ENCODE peak calls at places on chromosomes 6 and 20, in six cellular contexts. One of them, this sample, is unnamed.

GRCh38 chr6:151577257-151577656 is 83.4 kb downstream of the CCDC170 start:
- DNase-seq in left ventricle myocardium inferior: no peak
- DNase-seq in neural crest cell: no peak
- DNase-seq in CD8-positive, alpha-beta T cell: no peak
- DNase-seq in cardiac fibroblast: no peak
- DNase-seq in RWPE1: no peak
- DNase-seq in this sample: no peak

GRCh38 chr20:47351643-47352331 is 4.7 kb downstream of the ZMYND8 start:
- DNase-seq in left ventricle myocardium inferior: no peak
- DNase-seq in neural crest cell: no peak
- DNase-seq in CD8-positive, alpha-beta T cell: no peak
- DNase-seq in cardiac fibroblast: no peak
- DNase-seq in RWPE1: no peak
- DNase-seq in this sample: no peak

GRCh38 chr6:84466521-84466920 is 239.1 kb upstream of the CEP162 start:
- DNase-seq in left ventricle myocardium inferior: no peak
- DNase-seq in neural crest cell: no peak
- DNase-seq in CD8-positive, alpha-beta T cell: no peak
- DNase-seq in cardiac fibroblast: peak
- DNase-seq in RWPE1: peak
- DNase-seq in this sample: peak

GRCh38 chr6:155093430-155093829 is 98.3 kb downstream of the TIAM2 start:
- DNase-seq in left ventricle myocardium inferior: no peak
- DNase-seq in neural crest cell: no peak
- DNase-seq in CD8-positive, alpha-beta T cell: peak
- DNase-seq in cardiac fibroblast: no peak
- DNase-seq in RWPE1: no peak
- DNase-seq in this sample: no peak

GRCh38 chr20:1827974-1828785 is 67.0 kb upstream of the SIRPA start:
- DNase-seq in left ventricle myocardium inferior: peak
- DNase-seq in neural crest cell: peak
- DNase-seq in CD8-positive, alpha-beta T cell: no peak
- DNase-seq in cardiac fibroblast: peak
- DNase-seq in RWPE1: peak
- DNase-seq in this sample: peak

GRCh38 chr6:17931227-17931626 is 56.2 kb downstream of the KIF13A start:
- DNase-seq in left ventricle myocardium inferior: no peak
- DNase-seq in neural crest cell: no peak
- DNase-seq in CD8-positive, alpha-beta T cell: no peak
- DNase-seq in cardiac fibroblast: no peak
- DNase-seq in RWPE1: no peak
- DNase-seq in this sample: no peak

GRCh38 chr6:131807644-131808459 is at the start of gene ENPP1:
- DNase-seq in left ventricle myocardium inferior: peak
- DNase-seq in neural crest cell: peak
- DNase-seq in CD8-positive, alpha-beta T cell: peak
- DNase-seq in cardiac fibroblast: peak
- DNase-seq in RWPE1: peak
- DNase-seq in this sample: peak

GRCh38 chr20:41617059-41617921 is 887 bp downstream of the CHD6 start:
- DNase-seq in left ventricle myocardium inferior: peak
- DNase-seq in neural crest cell: no peak
- DNase-seq in CD8-positive, alpha-beta T cell: peak
- DNase-seq in cardiac fibroblast: peak
- DNase-seq in RWPE1: peak
- DNase-seq in this sample: peak

GRCh38 chr6:111625511-111626331 is 20.0 kb upstream of the TRAF3IP2 start:
- DNase-seq in left ventricle myocardium inferior: no peak
- DNase-seq in neural crest cell: no peak
- DNase-seq in CD8-positive, alpha-beta T cell: no peak
- DNase-seq in cardiac fibroblast: peak
- DNase-seq in RWPE1: no peak
- DNase-seq in this sample: peak

GRCh38 chr6:34125939-34126338 is 19.9 kb downstream of the GRM4 start:
- DNase-seq in left ventricle myocardium inferior: no peak
- DNase-seq in neural crest cell: no peak
- DNase-seq in CD8-positive, alpha-beta T cell: no peak
- DNase-seq in cardiac fibroblast: no peak
- DNase-seq in RWPE1: no peak
- DNase-seq in this sample: no peak

GRCh38 chr6:34129753-34130152 is 16.1 kb downstream of the GRM4 start:
- DNase-seq in left ventricle myocardium inferior: no peak
- DNase-seq in neural crest cell: no peak
- DNase-seq in CD8-positive, alpha-beta T cell: no peak
- DNase-seq in cardiac fibroblast: no peak
- DNase-seq in RWPE1: no peak
- DNase-seq in this sample: no peak

GRCh38 chr6:34128045-34128444 is 17.8 kb downstream of the GRM4 start:
- DNase-seq in left ventricle myocardium inferior: no peak
- DNase-seq in neural crest cell: no peak
- DNase-seq in CD8-positive, alpha-beta T cell: no peak
- DNase-seq in cardiac fibroblast: no peak
- DNase-seq in RWPE1: no peak
- DNase-seq in this sample: no peak

GRCh38 chr6:34130870-34131269 is 15.0 kb downstream of the GRM4 start:
- DNase-seq in left ventricle myocardium inferior: no peak
- DNase-seq in neural crest cell: no peak
- DNase-seq in CD8-positive, alpha-beta T cell: no peak
- DNase-seq in cardiac fibroblast: no peak
- DNase-seq in RWPE1: no peak
- DNase-seq in this sample: no peak

DNA sequence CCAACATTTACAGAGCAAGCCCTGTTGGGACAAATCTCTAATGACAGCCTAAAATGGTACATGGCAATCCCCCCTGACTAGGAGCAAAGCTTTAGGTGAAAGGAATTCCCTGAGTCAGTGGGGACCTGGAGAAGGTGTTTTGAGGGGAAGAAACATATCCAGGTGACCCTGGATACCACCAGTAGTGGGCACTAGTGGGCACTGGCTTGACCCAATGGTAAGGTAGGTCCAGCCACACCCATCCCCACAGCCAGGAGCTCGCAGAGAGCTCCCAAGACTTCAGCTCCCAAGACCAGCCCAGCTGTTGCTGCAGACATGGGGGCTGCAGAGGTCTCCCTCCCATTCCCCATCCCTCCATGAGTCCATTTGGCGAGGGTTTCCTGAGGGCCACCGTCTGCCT is 19.5 kb downstream of the GRM4 start:
- DNase-seq in left ventricle myocardium inferior: no peak
- DNase-seq in neural crest cell: no peak
- DNase-seq in CD8-positive, alpha-beta T cell: no peak
- DNase-seq in cardiac fibroblast: no peak
- DNase-seq in RWPE1: no peak
- DNase-seq in this sample: no peak
- TF ChIP-seq CTCF in left ventricle myocardium inferior: no peak
- TF ChIP-seq CTCF in neural crest cell: no peak
- TF ChIP-seq CTCF in CD8-positive, alpha-beta T cell: no peak
- TF ChIP-seq CTCF in cardiac fibroblast: no peak
- TF ChIP-seq CTCF in RWPE1: no peak
- TF ChIP-seq CTCF in this sample: no peak

DNA sequence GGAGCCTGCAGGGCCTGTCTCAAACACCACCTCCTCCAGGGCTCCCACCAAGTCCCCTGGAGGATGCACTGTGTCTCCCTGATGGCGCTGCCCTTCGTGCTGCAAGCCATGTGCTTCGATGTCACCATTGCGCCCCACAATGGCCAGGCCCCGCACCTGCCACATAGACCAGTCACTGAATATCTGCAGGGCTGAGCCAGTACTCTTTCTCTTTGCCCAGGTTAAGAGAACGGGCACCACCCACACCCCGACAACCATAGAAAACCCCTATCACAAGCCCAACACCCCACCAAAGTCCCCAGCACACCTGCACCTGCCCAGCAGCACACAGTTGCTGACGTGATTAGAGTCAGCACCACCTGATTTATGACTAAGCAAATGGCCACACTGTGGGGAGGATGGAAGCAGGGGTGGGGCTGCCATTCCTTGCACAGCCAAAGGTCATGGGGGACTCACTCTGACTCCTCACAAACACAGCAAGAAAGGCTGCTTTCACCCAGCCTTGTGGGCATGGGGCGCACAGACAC is 104.3 kb downstream of the SLC23A2 start:
- DNase-seq in left ventricle myocardium inferior: no peak
- DNase-seq in neural crest cell: no peak
- DNase-seq in CD8-positive, alpha-beta T cell: no peak
- DNase-seq in cardiac fibroblast: no peak
- DNase-seq in RWPE1: no peak
- DNase-seq in this sample: peak
- TF ChIP-seq CTCF in left ventricle myocardium inferior: no peak
- TF ChIP-seq CTCF in neural crest cell: peak
- TF ChIP-seq CTCF in CD8-positive, alpha-beta T cell: no peak
- TF ChIP-seq CTCF in cardiac fibroblast: no peak
- TF ChIP-seq CTCF in RWPE1: no peak
- TF ChIP-seq CTCF in this sample: no peak

GRCh38 chr6:41586564-41586963 is 40.4 kb downstream of the FOXP4 start:
- DNase-seq in left ventricle myocardium inferior: no peak
- DNase-seq in neural crest cell: no peak
- DNase-seq in CD8-positive, alpha-beta T cell: no peak
- DNase-seq in cardiac fibroblast: no peak
- DNase-seq in RWPE1: no peak
- DNase-seq in this sample: no peak

GRCh38 chr6:41588083-41588482 is 41.9 kb downstream of the FOXP4 start:
- DNase-seq in left ventricle myocardium inferior: no peak
- DNase-seq in neural crest cell: no peak
- DNase-seq in CD8-positive, alpha-beta T cell: no peak
- DNase-seq in cardiac fibroblast: no peak
- DNase-seq in RWPE1: no peak
- DNase-seq in this sample: no peak

GRCh38 chr6:41585605-41586004 is 39.4 kb downstream of the FOXP4 start:
- DNase-seq in left ventricle myocardium inferior: no peak
- DNase-seq in neural crest cell: no peak
- DNase-seq in CD8-positive, alpha-beta T cell: no peak
- DNase-seq in cardiac fibroblast: no peak
- DNase-seq in RWPE1: no peak
- DNase-seq in this sample: no peak

GRCh38 chr6:41589223-41589622 is 43.0 kb downstream of the FOXP4 start:
- DNase-seq in left ventricle myocardium inferior: no peak
- DNase-seq in neural crest cell: no peak
- DNase-seq in CD8-positive, alpha-beta T cell: no peak
- DNase-seq in cardiac fibroblast: no peak
- DNase-seq in RWPE1: no peak
- DNase-seq in this sample: no peak

GRCh38 chr6:41587223-41587879 is 41.2 kb downstream of the FOXP4 start:
- DNase-seq in left ventricle myocardium inferior: no peak
- DNase-seq in neural crest cell: no peak
- DNase-seq in CD8-positive, alpha-beta T cell: no peak
- DNase-seq in cardiac fibroblast: no peak
- DNase-seq in RWPE1: no peak
- DNase-seq in this sample: no peak
- TF ChIP-seq CTCF in left ventricle myocardium inferior: no peak
- TF ChIP-seq CTCF in neural crest cell: peak
- TF ChIP-seq CTCF in CD8-positive, alpha-beta T cell: no peak
- TF ChIP-seq CTCF in cardiac fibroblast: no peak
- TF ChIP-seq CTCF in RWPE1: no peak
- TF ChIP-seq CTCF in this sample: no peak

GRCh38 chr6:43383021-43383667 is 13.7 kb upstream of the ZNF318 start:
- DNase-seq in left ventricle myocardium inferior: no peak
- DNase-seq in neural crest cell: no peak
- DNase-seq in CD8-positive, alpha-beta T cell: no peak
- DNase-seq in cardiac fibroblast: peak
- DNase-seq in RWPE1: peak
- DNase-seq in this sample: peak

GRCh38 chr6:43389713-43390265 is 20.3 kb upstream of the ZNF318 start:
- DNase-seq in left ventricle myocardium inferior: no peak
- DNase-seq in neural crest cell: no peak
- DNase-seq in CD8-positive, alpha-beta T cell: no peak
- DNase-seq in cardiac fibroblast: no peak
- DNase-seq in RWPE1: no peak
- DNase-seq in this sample: no peak

GRCh38 chr6:43391448-43392031 is 22.1 kb upstream of the ZNF318 start:
- DNase-seq in left ventricle myocardium inferior: no peak
- DNase-seq in neural crest cell: no peak
- DNase-seq in CD8-positive, alpha-beta T cell: peak
- DNase-seq in cardiac fibroblast: no peak
- DNase-seq in RWPE1: no peak
- DNase-seq in this sample: no peak

DNA sequence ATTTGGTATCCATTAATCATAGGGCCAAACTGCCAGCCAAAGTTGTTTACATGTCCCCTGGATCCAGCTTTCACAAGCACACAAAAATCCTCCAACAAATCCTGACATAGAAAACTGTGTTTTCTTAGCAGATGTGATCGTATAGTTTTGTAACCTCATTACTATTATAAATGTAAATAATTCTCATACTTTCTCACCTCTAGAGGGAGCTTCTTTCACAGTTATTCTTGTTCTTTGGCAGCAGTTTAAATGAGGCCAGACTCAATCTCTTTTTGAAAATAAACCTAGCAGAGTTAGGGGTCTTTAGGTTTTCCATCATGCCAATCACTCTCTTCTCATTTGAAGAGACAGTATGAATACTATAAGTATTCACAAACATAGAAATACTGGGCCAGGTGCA is 17.0 kb upstream of the ZNF318 start:
- DNase-seq in left ventricle myocardium inferior: no peak
- DNase-seq in neural crest cell: no peak
- DNase-seq in CD8-positive, alpha-beta T cell: no peak
- DNase-seq in cardiac fibroblast: no peak
- DNase-seq in RWPE1: no peak
- DNase-seq in this sample: no peak
- TF ChIP-seq CTCF in left ventricle myocardium inferior: peak
- TF ChIP-seq CTCF in neural crest cell: peak
- TF ChIP-seq CTCF in CD8-positive, alpha-beta T cell: no peak
- TF ChIP-seq CTCF in cardiac fibroblast: no peak
- TF ChIP-seq CTCF in RWPE1: no peak
- TF ChIP-seq CTCF in this sample: no peak

GRCh38 chr20:63863798-63864544 is 1.1 kb upstream of the TPD52L2 start:
- DNase-seq in left ventricle myocardium inferior: peak
- DNase-seq in neural crest cell: no peak
- DNase-seq in CD8-positive, alpha-beta T cell: peak
- DNase-seq in cardiac fibroblast: peak
- DNase-seq in RWPE1: peak
- DNase-seq in this sample: peak
- TF ChIP-seq CTCF in left ventricle myocardium inferior: peak
- TF ChIP-seq CTCF in neural crest cell: peak
- TF ChIP-seq CTCF in CD8-positive, alpha-beta T cell: peak
- TF ChIP-seq CTCF in cardiac fibroblast: peak
- TF ChIP-seq CTCF in RWPE1: peak
- TF ChIP-seq CTCF in this sample: peak

GRCh38 chr20:34538671-34539123 is 19.8 kb upstream of the MAP1LC3A start:
- DNase-seq in left ventricle myocardium inferior: peak
- DNase-seq in neural crest cell: peak
- DNase-seq in CD8-positive, alpha-beta T cell: peak
- DNase-seq in cardiac fibroblast: peak
- DNase-seq in RWPE1: peak
- DNase-seq in this sample: peak

GRCh38 chr20:34537651-34538050 is 20.9 kb upstream of the MAP1LC3A start:
- DNase-seq in left ventricle myocardium inferior: no peak
- DNase-seq in neural crest cell: no peak
- DNase-seq in CD8-positive, alpha-beta T cell: no peak
- DNase-seq in cardiac fibroblast: no peak
- DNase-seq in RWPE1: no peak
- DNase-seq in this sample: no peak

GRCh38 chr20:34535301-34535840 is 19.1 kb downstream of the DYNLRB1 start:
- DNase-seq in left ventricle myocardium inferior: no peak
- DNase-seq in neural crest cell: no peak
- DNase-seq in CD8-positive, alpha-beta T cell: no peak
- DNase-seq in cardiac fibroblast: no peak
- DNase-seq in RWPE1: no peak
- DNase-seq in this sample: no peak

GRCh38 chr20:34534391-34535165 is 18.4 kb downstream of the DYNLRB1 start:
- DNase-seq in left ventricle myocardium inferior: no peak
- DNase-seq in neural crest cell: no peak
- DNase-seq in CD8-positive, alpha-beta T cell: no peak
- DNase-seq in cardiac fibroblast: no peak
- DNase-seq in RWPE1: no peak
- DNase-seq in this sample: no peak

GRCh38 chr20:34536798-34537394 is 20.7 kb downstream of the DYNLRB1 start:
- DNase-seq in left ventricle myocardium inferior: peak
- DNase-seq in neural crest cell: peak
- DNase-seq in CD8-positive, alpha-beta T cell: peak
- DNase-seq in cardiac fibroblast: peak
- DNase-seq in RWPE1: no peak
- DNase-seq in this sample: no peak
- TF ChIP-seq CTCF in left ventricle myocardium inferior: peak
- TF ChIP-seq CTCF in neural crest cell: peak
- TF ChIP-seq CTCF in CD8-positive, alpha-beta T cell: no peak
- TF ChIP-seq CTCF in cardiac fibroblast: peak
- TF ChIP-seq CTCF in RWPE1: no peak
- TF ChIP-seq CTCF in this sample: peak